ENCODE peak calls at places on chromosomes 6 and 20, in nine cellular contexts. Z is EL; G is SW 1271; Q is CD8-positive, alpha-beta T cell; E is Panc1; W is neural crest cell; V is HepG2; R is activated effector memory CD4-positive, alpha-beta T cell treated with Interleukin-2 at 50 U/mL for 16 hours; N is RPMI7951. S is an unnamed sample.

GRCh38 chr6:2938632-2939083 is 32.7 kb downstream of the SERPINB6 start:
- DNase-seq in Z (no peak), Q (no peak), N (no peak), E (no peak), G (no peak), V (peak), R (no peak), W (no peak), S (peak)

GRCh38 chr20:8562356-8562755 is 430.3 kb downstream of the PLCB1 start:
- DNase-seq in V (no peak), E (no peak), G (no peak), R (no peak), N (no peak), Z (no peak), W (no peak), Q (no peak), S (no peak)

GRCh38 chr6:128069180-128069579 is 168.3 kb upstream of the THEMIS start:
- DNase-seq in E (no peak), W (no peak), N (no peak), Z (peak), V (no peak), Q (no peak), R (no peak), G (no peak), S (no peak)

GRCh38 chr6:128560966-128561365 is 40.6 kb upstream of the PTPRK start:
- DNase-seq in G (no peak), N (no peak), Z (peak), V (no peak), R (no peak), E (no peak), Q (no peak), W (no peak), S (no peak)

GRCh38 chr6:55666811-55667210 is 87.8 kb upstream of the HMGCLL1 start:
- DNase-seq in E (no peak), Z (no peak), Q (no peak), V (no peak), G (no peak), R (no peak), N (no peak), W (no peak), S (no peak)

GRCh38 chr6:127436578-127437110 is 22.5 kb downstream of the KIAA0408 start:
- DNase-seq in G (no peak), R (no peak), N (peak), Z (no peak), V (no peak), Q (no peak), E (no peak), W (no peak), S (no peak)

GRCh38 chr6:144364727-144365126 is 79.6 kb downstream of the UTRN start:
- DNase-seq in V (no peak), N (no peak), W (no peak), E (no peak), Z (no peak), G (no peak), R (no peak), Q (no peak), S (no peak)

GRCh38 chr6:122653094-122653493 is 42.9 kb downstream of the PKIB start:
- DNase-seq in N (no peak), Q (no peak), R (no peak), Z (peak), W (no peak), V (peak), E (no peak), G (no peak), S (no peak)

GRCh38 chr6:147567141-147567805 is 58.8 kb downstream of the SAMD5 start:
- DNase-seq in E (no peak), Z (no peak), W (no peak), V (no peak), N (no peak), Q (no peak), R (no peak), G (no peak), S (no peak)

GRCh38 chr6:144305985-144306384 is 20.9 kb downstream of the UTRN start:
- DNase-seq in Q (no peak), R (no peak), E (no peak), V (no peak), G (no peak), N (peak), Z (peak), W (no peak), S (no peak)

GRCh38 chr6:140061422-140062041 is 687.1 kb upstream of the CITED2 start:
- DNase-seq in R (no peak), V (no peak), Q (no peak), N (no peak), G (no peak), Z (no peak), W (no peak), E (no peak), S (no peak)

GRCh38 chr6:15244605-15245360 is 1.1 kb upstream of the JARID2 start:
- DNase-seq in Q (peak), R (no peak), N (peak), W (peak), E (no peak), G (peak), V (peak), Z (peak), S (peak)

GRCh38 chr20:36153754-36154695 is 515 bp upstream of the EPB41L1 start:
- DNase-seq in E (no peak), Z (peak), N (peak), V (peak), Q (no peak), W (peak), G (peak), R (no peak), S (peak)

GRCh38 chr20:53578492-53579222 is 15.0 kb downstream of the ZNF217 start:
- DNase-seq in N (peak), R (no peak), G (peak), Z (peak), V (peak), E (no peak), Q (no peak), W (peak), S (no peak)

GRCh38 chr6:169571123-169571962 is 130.5 kb downstream of the WDR27 start:
- DNase-seq in W (no peak), N (peak), E (peak), Z (peak), G (no peak), Q (no peak), V (peak), R (no peak), S (no peak)

GRCh38 chr6:110703010-110703905 is 112.0 kb downstream of the CDK19 start:
- DNase-seq in Q (no peak), E (no peak), R (no peak), V (no peak), W (no peak), G (no peak), Z (no peak), N (no peak), S (no peak)

GRCh38 chr6:12866422-12867029 is 150.0 kb downstream of the PHACTR1 start:
- DNase-seq in Z (no peak), Q (no peak), W (no peak), N (no peak), G (no peak), V (no peak), R (no peak), E (no peak), S (no peak)

S was measured in ascending aorta.